ENCODE peak calls at places on chromosome 1, in six cellular contexts. One of them, this sample, is unnamed.

GRCh38 chr1:30005972-30006619 is 717.3 kb downstream of the MATN1 start:
- DNase-seq in progenitor cell of endocrine pancreas: no peak
- DNase-seq in CD8-positive, alpha-beta T cell: no peak
- DNase-seq in lower lobe of right lung: no peak
- DNase-seq in left ventricle myocardium inferior: no peak
- DNase-seq in fibroblast of pulmonary artery: no peak
- DNase-seq in this sample: no peak

GRCh38 chr1:86258106-86258505 is 101.5 kb upstream of the COL24A1 start:
- DNase-seq in fibroblast of pulmonary artery: peak
- DNase-seq in CD8-positive, alpha-beta T cell: no peak
- DNase-seq in progenitor cell of endocrine pancreas: no peak
- DNase-seq in left ventricle myocardium inferior: no peak
- DNase-seq in lower lobe of right lung: no peak
- DNase-seq in this sample: no peak

GRCh38 chr1:6998267-6998666 is 213.0 kb downstream of the CAMTA1 start:
- DNase-seq in CD8-positive, alpha-beta T cell: no peak
- DNase-seq in fibroblast of pulmonary artery: no peak
- DNase-seq in lower lobe of right lung: no peak
- DNase-seq in left ventricle myocardium inferior: peak
- DNase-seq in progenitor cell of endocrine pancreas: no peak
- DNase-seq in this sample: no peak

GRCh38 chr1:1938276-1938573 is 19.1 kb upstream of the TMEM52 start:
- DNase-seq in fibroblast of pulmonary artery: no peak
- DNase-seq in progenitor cell of endocrine pancreas: no peak
- DNase-seq in lower lobe of right lung: no peak
- DNase-seq in left ventricle myocardium inferior: no peak
- DNase-seq in CD8-positive, alpha-beta T cell: no peak
- DNase-seq in this sample: no peak

GRCh38 chr1:5490640-5491039 is 501.6 kb downstream of the NPHP4 start:
- DNase-seq in CD8-positive, alpha-beta T cell: no peak
- DNase-seq in left ventricle myocardium inferior: no peak
- DNase-seq in progenitor cell of endocrine pancreas: no peak
- DNase-seq in fibroblast of pulmonary artery: no peak
- DNase-seq in lower lobe of right lung: no peak
- DNase-seq in this sample: no peak

GRCh38 chr1:241934181-241934815 is 23.3 kb upstream of the BECN2 start:
- DNase-seq in fibroblast of pulmonary artery: peak
- DNase-seq in lower lobe of right lung: no peak
- DNase-seq in progenitor cell of endocrine pancreas: peak
- DNase-seq in CD8-positive, alpha-beta T cell: no peak
- DNase-seq in left ventricle myocardium inferior: no peak
- DNase-seq in this sample: no peak

GRCh38 chr1:116002781-116003455 is 26.6 kb downstream of the SLC22A15 start:
- DNase-seq in progenitor cell of endocrine pancreas: no peak
- DNase-seq in lower lobe of right lung: no peak
- DNase-seq in CD8-positive, alpha-beta T cell: no peak
- DNase-seq in left ventricle myocardium inferior: no peak
- DNase-seq in fibroblast of pulmonary artery: no peak
- DNase-seq in this sample: no peak

GRCh38 chr1:205526431-205526830 is 22.0 kb downstream of the CDK18 start:
- DNase-seq in progenitor cell of endocrine pancreas: no peak
- DNase-seq in left ventricle myocardium inferior: peak
- DNase-seq in lower lobe of right lung: no peak
- DNase-seq in CD8-positive, alpha-beta T cell: no peak
- DNase-seq in fibroblast of pulmonary artery: no peak
- DNase-seq in this sample: no peak

GRCh38 chr1:87330201-87330953 is 1.7 kb downstream of the LMO4 start:
- DNase-seq in left ventricle myocardium inferior: no peak
- DNase-seq in fibroblast of pulmonary artery: no peak
- DNase-seq in CD8-positive, alpha-beta T cell: no peak
- DNase-seq in progenitor cell of endocrine pancreas: no peak
- DNase-seq in lower lobe of right lung: no peak
- DNase-seq in this sample: no peak

GRCh38 chr1:33191731-33192275 is 10.0 kb upstream of the TRIM62 start:
- DNase-seq in lower lobe of right lung: no peak
- DNase-seq in left ventricle myocardium inferior: no peak
- DNase-seq in CD8-positive, alpha-beta T cell: no peak
- DNase-seq in fibroblast of pulmonary artery: no peak
- DNase-seq in progenitor cell of endocrine pancreas: no peak
- DNase-seq in this sample: no peak

GRCh38 chr1:187476671-187477070 is 647.9 kb downstream of the PLA2G4A start:
- DNase-seq in fibroblast of pulmonary artery: peak
- DNase-seq in CD8-positive, alpha-beta T cell: no peak
- DNase-seq in lower lobe of right lung: no peak
- DNase-seq in left ventricle myocardium inferior: no peak
- DNase-seq in progenitor cell of endocrine pancreas: no peak
- DNase-seq in this sample: no peak

GRCh38 chr1:40662864-40663263 is 2.6 kb downstream of the RIMS3 start:
- DNase-seq in lower lobe of right lung: no peak
- DNase-seq in fibroblast of pulmonary artery: no peak
- DNase-seq in CD8-positive, alpha-beta T cell: no peak
- DNase-seq in left ventricle myocardium inferior: no peak
- DNase-seq in progenitor cell of endocrine pancreas: no peak
- DNase-seq in this sample: no peak

GRCh38 chr1:82486969-82487368 is 686.2 kb downstream of the ADGRL2 start:
- DNase-seq in left ventricle myocardium inferior: no peak
- DNase-seq in fibroblast of pulmonary artery: no peak
- DNase-seq in progenitor cell of endocrine pancreas: no peak
- DNase-seq in CD8-positive, alpha-beta T cell: no peak
- DNase-seq in lower lobe of right lung: no peak
- DNase-seq in this sample: no peak

GRCh38 chr1:214558002-214558770 is 6.8 kb upstream of the PTPN14 start:
- DNase-seq in left ventricle myocardium inferior: no peak
- DNase-seq in CD8-positive, alpha-beta T cell: no peak
- DNase-seq in progenitor cell of endocrine pancreas: no peak
- DNase-seq in lower lobe of right lung: no peak
- DNase-seq in fibroblast of pulmonary artery: peak
- DNase-seq in this sample: no peak

GRCh38 chr1:162070094-162070748 is 730 bp downstream of the NOS1AP start:
- DNase-seq in fibroblast of pulmonary artery: no peak
- DNase-seq in progenitor cell of endocrine pancreas: no peak
- DNase-seq in CD8-positive, alpha-beta T cell: no peak
- DNase-seq in left ventricle myocardium inferior: peak
- DNase-seq in lower lobe of right lung: peak
- DNase-seq in this sample: no peak

GRCh38 chr1:68163220-68163619 is 69.1 kb downstream of the WLS start:
- DNase-seq in lower lobe of right lung: no peak
- DNase-seq in left ventricle myocardium inferior: no peak
- DNase-seq in CD8-positive, alpha-beta T cell: no peak
- DNase-seq in fibroblast of pulmonary artery: no peak
- DNase-seq in progenitor cell of endocrine pancreas: no peak
- DNase-seq in this sample: no peak

GRCh38 chr1:68346192-68346808 is 103.5 kb downstream of the RPE65 start:
- DNase-seq in lower lobe of right lung: no peak
- DNase-seq in progenitor cell of endocrine pancreas: no peak
- DNase-seq in fibroblast of pulmonary artery: peak
- DNase-seq in CD8-positive, alpha-beta T cell: no peak
- DNase-seq in left ventricle myocardium inferior: no peak
- DNase-seq in this sample: no peak

GRCh38 chr1:31703431-31704260 is at the start of gene COL16A1:
- DNase-seq in fibroblast of pulmonary artery: peak
- DNase-seq in left ventricle myocardium inferior: peak
- DNase-seq in lower lobe of right lung: no peak
- DNase-seq in CD8-positive, alpha-beta T cell: no peak
- DNase-seq in progenitor cell of endocrine pancreas: no peak
- DNase-seq in this sample: no peak

GRCh38 chr1:24673336-24673735 is 30.2 kb downstream of the SRRM1 start:
- DNase-seq in progenitor cell of endocrine pancreas: no peak
- DNase-seq in fibroblast of pulmonary artery: peak
- DNase-seq in left ventricle myocardium inferior: no peak
- DNase-seq in CD8-positive, alpha-beta T cell: no peak
- DNase-seq in lower lobe of right lung: no peak
- DNase-seq in this sample: no peak

GRCh38 chr1:95475686-95476457 is 241.9 kb downstream of the RWDD3 start:
- DNase-seq in CD8-positive, alpha-beta T cell: no peak
- DNase-seq in left ventricle myocardium inferior: no peak
- DNase-seq in progenitor cell of endocrine pancreas: no peak
- DNase-seq in fibroblast of pulmonary artery: no peak
- DNase-seq in lower lobe of right lung: no peak
- DNase-seq in this sample: no peak

GRCh38 chr1:215599418-215599817 is 32.3 kb downstream of the KCTD3 start:
- DNase-seq in progenitor cell of endocrine pancreas: no peak
- DNase-seq in fibroblast of pulmonary artery: peak
- DNase-seq in left ventricle myocardium inferior: no peak
- DNase-seq in CD8-positive, alpha-beta T cell: no peak
- DNase-seq in lower lobe of right lung: no peak
- DNase-seq in this sample: no peak

GRCh38 chr1:237799762-237800474 is 90.8 kb downstream of the ZP4 start:
- DNase-seq in progenitor cell of endocrine pancreas: peak
- DNase-seq in lower lobe of right lung: no peak
- DNase-seq in fibroblast of pulmonary artery: peak
- DNase-seq in CD8-positive, alpha-beta T cell: no peak
- DNase-seq in left ventricle myocardium inferior: peak
- DNase-seq in this sample: no peak
- TF ChIP-seq CTCF in progenitor cell of endocrine pancreas: peak
- TF ChIP-seq CTCF in lower lobe of right lung: no peak
- TF ChIP-seq CTCF in fibroblast of pulmonary artery: peak
- TF ChIP-seq CTCF in CD8-positive, alpha-beta T cell: no peak
- TF ChIP-seq CTCF in left ventricle myocardium inferior: peak
- TF ChIP-seq CTCF in this sample: no peak

GRCh38 chr1:3827813-3828307 is 29.2 kb downstream of the CEP104 start:
- DNase-seq in fibroblast of pulmonary artery: no peak
- DNase-seq in left ventricle myocardium inferior: no peak
- DNase-seq in CD8-positive, alpha-beta T cell: no peak
- DNase-seq in lower lobe of right lung: no peak
- DNase-seq in progenitor cell of endocrine pancreas: no peak
- DNase-seq in this sample: no peak
- TF ChIP-seq CTCF in fibroblast of pulmonary artery: no peak
- TF ChIP-seq CTCF in left ventricle myocardium inferior: no peak
- TF ChIP-seq CTCF in CD8-positive, alpha-beta T cell: no peak
- TF ChIP-seq CTCF in lower lobe of right lung: no peak
- TF ChIP-seq CTCF in progenitor cell of endocrine pancreas: no peak
- TF ChIP-seq CTCF in this sample: no peak

GRCh38 chr1:15360681-15361080 is 49.0 kb upstream of the EFHD2 start:
- DNase-seq in left ventricle myocardium inferior: no peak
- DNase-seq in CD8-positive, alpha-beta T cell: no peak
- DNase-seq in progenitor cell of endocrine pancreas: no peak
- DNase-seq in lower lobe of right lung: no peak
- DNase-seq in fibroblast of pulmonary artery: no peak
- DNase-seq in this sample: no peak

GRCh38 chr1:15362737-15363128 is 47.0 kb upstream of the EFHD2 start:
- DNase-seq in CD8-positive, alpha-beta T cell: no peak
- DNase-seq in progenitor cell of endocrine pancreas: no peak
- DNase-seq in lower lobe of right lung: no peak
- DNase-seq in fibroblast of pulmonary artery: no peak
- DNase-seq in left ventricle myocardium inferior: no peak
- DNase-seq in this sample: no peak

GRCh38 chr1:15364740-15365139 is 44.9 kb upstream of the EFHD2 start:
- DNase-seq in lower lobe of right lung: no peak
- DNase-seq in CD8-positive, alpha-beta T cell: no peak
- DNase-seq in progenitor cell of endocrine pancreas: no peak
- DNase-seq in left ventricle myocardium inferior: no peak
- DNase-seq in fibroblast of pulmonary artery: no peak
- DNase-seq in this sample: no peak

GRCh38 chr1:15358565-15359133 is 51.0 kb upstream of the EFHD2 start:
- DNase-seq in lower lobe of right lung: no peak
- DNase-seq in CD8-positive, alpha-beta T cell: no peak
- DNase-seq in fibroblast of pulmonary artery: no peak
- DNase-seq in left ventricle myocardium inferior: no peak
- DNase-seq in progenitor cell of endocrine pancreas: no peak
- DNase-seq in this sample: no peak

GRCh38 chr1:15362096-15362736 is 47.5 kb upstream of the EFHD2 start:
- DNase-seq in progenitor cell of endocrine pancreas: no peak
- DNase-seq in lower lobe of right lung: no peak
- DNase-seq in fibroblast of pulmonary artery: no peak
- DNase-seq in CD8-positive, alpha-beta T cell: no peak
- DNase-seq in left ventricle myocardium inferior: no peak
- DNase-seq in this sample: no peak
- TF ChIP-seq CTCF in progenitor cell of endocrine pancreas: no peak
- TF ChIP-seq CTCF in lower lobe of right lung: no peak
- TF ChIP-seq CTCF in fibroblast of pulmonary artery: no peak
- TF ChIP-seq CTCF in CD8-positive, alpha-beta T cell: no peak
- TF ChIP-seq CTCF in left ventricle myocardium inferior: no peak
- TF ChIP-seq CTCF in this sample: no peak

DNA sequence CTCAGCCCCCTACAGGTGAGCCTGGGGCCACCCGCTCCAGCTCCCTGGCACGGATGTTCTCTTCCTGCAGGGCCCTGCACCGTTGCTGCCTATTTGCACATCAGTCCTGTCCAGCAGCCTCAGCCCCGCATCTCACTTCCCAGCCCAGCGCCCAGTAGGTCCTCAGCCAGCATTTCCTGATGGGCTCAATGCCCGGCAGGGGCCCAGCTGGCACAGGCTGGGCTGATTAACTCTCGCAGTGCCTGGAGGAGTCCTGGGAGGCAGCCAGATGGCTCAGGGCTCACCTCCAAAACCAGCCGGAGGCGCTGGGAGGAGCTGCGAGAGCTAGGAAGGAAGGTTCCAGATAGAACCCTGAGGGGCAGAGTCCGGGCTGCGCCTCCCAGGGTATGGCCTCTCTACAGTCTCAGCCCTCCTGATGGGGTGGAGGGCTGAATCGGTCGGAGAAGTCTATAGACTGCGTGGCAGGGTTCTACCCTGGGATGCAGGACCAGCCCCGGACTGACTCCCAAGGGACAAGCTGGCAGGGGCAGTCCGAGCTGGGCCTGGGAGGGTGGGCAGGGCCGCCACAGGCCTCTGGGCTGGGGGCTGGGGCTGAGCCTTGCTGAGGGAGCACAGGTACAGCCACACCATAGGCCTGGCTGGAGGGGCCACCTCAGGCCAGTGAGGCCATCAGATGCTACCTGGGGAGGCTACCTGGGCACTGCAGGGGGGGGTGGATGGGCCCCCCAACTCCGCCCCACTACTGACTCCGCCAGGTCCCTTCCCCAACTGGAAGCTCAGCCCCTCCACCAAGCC is 19.2 kb upstream of the CLSTN1 start:
- DNase-seq in CD8-positive, alpha-beta T cell: no peak
- DNase-seq in fibroblast of pulmonary artery: peak
- DNase-seq in left ventricle myocardium inferior: peak
- DNase-seq in progenitor cell of endocrine pancreas: no peak
- DNase-seq in lower lobe of right lung: peak
- DNase-seq in this sample: no peak
- TF ChIP-seq CTCF in CD8-positive, alpha-beta T cell: no peak
- TF ChIP-seq CTCF in fibroblast of pulmonary artery: no peak
- TF ChIP-seq CTCF in left ventricle myocardium inferior: no peak
- TF ChIP-seq CTCF in progenitor cell of endocrine pancreas: peak
- TF ChIP-seq CTCF in lower lobe of right lung: no peak
- TF ChIP-seq CTCF in this sample: no peak

DNA sequence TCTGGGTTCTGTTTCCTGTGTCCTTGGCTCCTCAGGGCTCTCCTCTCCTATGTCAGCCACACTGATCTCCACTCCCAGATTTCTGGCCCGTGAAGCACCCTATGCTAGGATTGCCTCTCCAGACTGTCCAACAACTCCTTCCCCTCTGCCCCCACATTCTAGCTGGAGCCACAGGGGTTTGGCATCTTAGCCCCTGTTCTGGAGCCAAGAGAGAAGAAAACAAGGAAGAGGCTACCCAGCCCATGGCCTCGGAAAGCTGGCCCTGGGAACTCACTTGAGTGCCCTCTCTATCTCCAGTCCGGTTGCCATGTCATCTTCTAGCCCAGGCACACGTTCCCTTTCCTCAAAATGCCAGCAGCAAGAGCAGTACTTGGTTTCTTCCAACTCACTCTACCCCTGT is 11.8 kb upstream of the GPR61 start:
- DNase-seq in lower lobe of right lung: no peak
- DNase-seq in fibroblast of pulmonary artery: no peak
- DNase-seq in CD8-positive, alpha-beta T cell: no peak
- DNase-seq in progenitor cell of endocrine pancreas: no peak
- DNase-seq in left ventricle myocardium inferior: no peak
- DNase-seq in this sample: no peak
- TF ChIP-seq CTCF in lower lobe of right lung: no peak
- TF ChIP-seq CTCF in fibroblast of pulmonary artery: no peak
- TF ChIP-seq CTCF in CD8-positive, alpha-beta T cell: no peak
- TF ChIP-seq CTCF in progenitor cell of endocrine pancreas: no peak
- TF ChIP-seq CTCF in left ventricle myocardium inferior: no peak
- TF ChIP-seq CTCF in this sample: no peak